ENCODE peak calls at places on chromosomes 13 and 19, in nine cellular contexts. S, T, M, D, L, Q, N, K and R are unnamed samples.

GRCh38 chr13:33303885-33304284 is 18.3 kb upstream of the STARD13 start:
- DNase-seq in K (no peak), N (no peak), T (no peak), D (no peak), Q (peak; percentile 89), S (no peak), L (no peak), M (no peak), R (no peak)

GRCh38 chr19:7326105-7326877 is 22.4 kb upstream of the ARHGEF18 start:
- DNase-seq in M (no peak), S (peak; percentile 71), Q (peak; percentile 26), T (no peak), D (no peak), K (no peak), L (no peak), N (no peak), R (no peak)

GRCh38 chr13:97440598-97440997 is 6.6 kb downstream of the RAP2A start:
- DNase-seq in D (no peak), L (no peak), T (no peak), S (no peak), Q (peak; percentile 50), K (no peak), N (no peak), M (no peak), R (no peak)

GRCh38 chr19:17243854-17244617 is 1.7 kb downstream of the NR2F6 start:
- DNase-seq in M (no peak), S (no peak), K (no peak), Q (no peak), T (no peak), N (peak; percentile 86), L (peak; percentile 76), D (no peak), R (peak; percentile 75)

GRCh38 chr13:23670793-23671192 is 100.6 kb downstream of the TNFRSF19 start:
- DNase-seq in L (no peak), K (no peak), S (no peak), D (no peak), T (no peak), Q (no peak), N (no peak), M (no peak), R (no peak)

GRCh38 chr19:31253816-31254551 is 95.3 kb downstream of the TSHZ3 start:
- DNase-seq in M (no peak), L (no peak), D (no peak), N (no peak), T (no peak), S (peak; percentile 22), K (no peak), Q (peak; percentile 22), R (peak; percentile 72)

GRCh38 chr13:106565127-106565775 is 2.7 kb downstream of the ARGLU1 start:
- DNase-seq in K (no peak), M (no peak), D (no peak), S (peak; percentile 10), N (no peak), T (no peak), Q (no peak), L (no peak), R (no peak)

GRCh38 chr13:105572401-105572800 is 963.1 kb downstream of the EFNB2 start:
- DNase-seq in D (no peak), S (no peak), K (no peak), M (no peak), N (no peak), Q (peak; percentile 39), L (no peak), T (no peak), R (no peak)

GRCh38 chr19:18670313-18670712 is 13.2 kb upstream of the CRTC1 start:
- DNase-seq in K (no peak), Q (no peak), L (no peak), S (no peak), N (no peak), M (no peak), T (no peak), D (no peak), R (no peak)

GRCh38 chr19:29841559-29842367 is 30.0 kb downstream of the CCNE1 start:
- DNase-seq in D (no peak), T (no peak), S (peak; percentile 80), N (peak; percentile 19), Q (peak; percentile 86), L (peak; percentile 72), M (no peak), K (no peak), R (no peak)

GRCh38 chr13:110113284-110113764 is 193.6 kb downstream of the COL4A1 start:
- DNase-seq in M (no peak), Q (peak; percentile 85), T (no peak), L (peak; percentile 100), S (no peak), K (no peak), N (peak; percentile 78), D (no peak), R (no peak)

GRCh38 chr13:89856512-89856911 is 1491.0 kb upstream of the MIR17HG start:
- DNase-seq in L (no peak), M (no peak), Q (no peak), K (no peak), N (no peak), S (no peak), D (no peak), T (no peak), R (no peak)

GRCh38 chr13:52405767-52406494 is at the start of gene THSD1:
- DNase-seq in L (peak; percentile 78), M (no peak), K (peak; percentile 29), T (no peak), S (peak; percentile 8), N (peak; percentile 89), Q (peak; percentile 9), D (peak; percentile 0), R (peak; percentile 53)

GRCh38 chr19:45184115-45184514 is 5.5 kb downstream of the BLOC1S3 start:
- DNase-seq in Q (no peak), K (no peak), D (no peak), T (no peak), M (no peak), S (no peak), L (no peak), N (no peak), R (no peak)

GRCh38 chr19:50461066-50461875 is 15.0 kb upstream of the EMC10 start:
- DNase-seq in T (peak; percentile 22), K (peak; percentile 65), M (peak; percentile 35), L (peak; percentile 97), D (peak; percentile 6), Q (peak; percentile 71), N (peak; percentile 68), S (peak; percentile 76), R (peak; percentile 66)

GRCh38 chr13:40187836-40188591 is 478.4 kb downstream of the FOXO1 start:
- DNase-seq in Q (no peak), N (no peak), L (no peak), S (no peak), D (no peak), T (peak; percentile 45), K (peak; percentile 68), M (no peak), R (no peak)

GRCh38 chr13:44364019-44364418 is 9.6 kb upstream of the SERP2 start:
- DNase-seq in L (no peak), K (no peak), Q (no peak), M (no peak), T (no peak), D (no peak), N (no peak), S (no peak), R (no peak)

GRCh38 chr19:50319156-50319555 is 10.0 kb downstream of the KCNC3 start:
- DNase-seq in K (no peak), D (no peak), Q (no peak), N (no peak), L (no peak), T (no peak), S (no peak), M (no peak), R (no peak)

GRCh38 chr19:46080561-46080960 is 39.8 kb upstream of the IGFL4 start:
- DNase-seq in Q (peak; percentile 92), N (no peak), L (peak; percentile 12), K (no peak), D (no peak), M (peak; percentile 49), S (no peak), T (no peak), R (no peak)

GRCh38 chr19:45263013-45263412 is 11.9 kb downstream of the MARK4 start:
- DNase-seq in N (no peak), M (no peak), K (no peak), T (no peak), S (no peak), Q (no peak), D (no peak), L (no peak), R (no peak)

GRCh38 chr13:94480672-94481145 is 1.2 kb upstream of the DCT start:
- DNase-seq in M (peak; percentile 83), S (no peak), D (no peak), Q (peak; percentile 43), N (peak; percentile 77), K (no peak), L (no peak), T (no peak), R (no peak)

GRCh38 chr13:87376081-87376480 is 295.1 kb upstream of the SLITRK5 start:
- DNase-seq in L (peak; percentile 17), Q (peak; percentile 11), T (no peak), N (no peak), M (no peak), K (no peak), S (no peak), D (no peak), R (no peak)

GRCh38 chr19:13995017-13995728 is 10.9 kb downstream of the RFX1 start:
- DNase-seq in L (no peak), N (peak; percentile 77), D (peak; percentile 35), K (no peak), T (no peak), M (peak; percentile 40), S (no peak), Q (no peak), R (no peak)

GRCh38 chr13:79799466-79799865 is 318.5 kb downstream of the NDFIP2 start:
- DNase-seq in M (no peak), D (no peak), Q (no peak), L (no peak), T (no peak), N (no peak), K (no peak), S (no peak), R (no peak)